ENCODE peak calls at places on chromosomes 16 and 17, in seven cellular contexts. C, S, I, W, D, G and Y are unnamed samples.

GRCh38 chr16:68370221-68370920 is 59.6 kb downstream of the PRMT7 start:
- DNase-seq in C (no peak), S (no peak), I (no peak), W (no peak), D (no peak), G (no peak), Y (peak; percentile 45)

GRCh38 chr16:22031483-22032083 is 23.7 kb downstream of the MOSMO start:
- DNase-seq in C (no peak), S (no peak), I (no peak), W (no peak), D (no peak), G (no peak), Y (no peak)

GRCh38 chr16:88631384-88631783 is 7.0 kb upstream of the IL17C start:
- DNase-seq in C (no peak), S (no peak), I (no peak), W (no peak), D (no peak), G (no peak), Y (no peak)

GRCh38 chr17:30309591-30309990 is 17.8 kb upstream of the BLMH start:
- DNase-seq in C (no peak), S (no peak), I (no peak), W (no peak), D (no peak), G (no peak), Y (no peak)

GRCh38 chr17:55245986-55246385 is 18.8 kb upstream of the HLF start:
- DNase-seq in C (no peak), S (no peak), I (no peak), W (no peak), D (no peak), G (no peak), Y (no peak)

GRCh38 chr17:51029568-51030463 is 90.9 kb downstream of the SPAG9 start:
- DNase-seq in C (no peak), S (no peak), I (peak; percentile 73), W (peak; percentile 32), D (peak; percentile 17), G (no peak), Y (no peak)

GRCh38 chr16:65845466-65846209 is 520.9 kb upstream of the CDH5 start:
- DNase-seq in C (no peak), S (no peak), I (no peak), W (no peak), D (peak; percentile 7), G (peak; percentile 36), Y (no peak)

GRCh38 chr16:3188925-3189825 is 1.2 kb downstream of the OR1F1 start:
- DNase-seq in C (peak; percentile 65), S (no peak), I (peak; percentile 60), W (peak; percentile 71), D (peak; percentile 89), G (peak; percentile 93), Y (peak; percentile 62)

GRCh38 chr17:56034120-56034757 is 119.0 kb upstream of the ANKFN1 start:
- DNase-seq in C (no peak), S (no peak), I (peak; percentile 4), W (no peak), D (no peak), G (no peak), Y (no peak)

GRCh38 chr16:3035972-3036725 is 595 bp downstream of the BICDL2 start:
- DNase-seq in C (no peak), S (no peak), I (no peak), W (no peak), D (no peak), G (no peak), Y (no peak)

GRCh38 chr17:76917829-76918228 is 49.6 kb downstream of the MGAT5B start:
- DNase-seq in C (no peak), S (no peak), I (no peak), W (no peak), D (no peak), G (no peak), Y (no peak)

GRCh38 chr17:30279156-30279555 is 12.6 kb downstream of the BLMH start:
- DNase-seq in C (no peak), S (no peak), I (no peak), W (no peak), D (no peak), G (no peak), Y (peak; percentile 23)

GRCh38 chr16:13767215-13767614 is 152.7 kb upstream of the ERCC4 start:
- DNase-seq in C (no peak), S (no peak), I (no peak), W (no peak), D (peak; percentile 11), G (peak; percentile 3), Y (no peak)

GRCh38 chr17:27741971-27742370 is 58.4 kb downstream of the NOS2 start:
- DNase-seq in C (no peak), S (no peak), I (no peak), W (no peak), D (no peak), G (no peak), Y (no peak)

GRCh38 chr16:19005561-19006445 is 22.1 kb downstream of the TMC7 start:
- DNase-seq in C (no peak), S (no peak), I (peak; percentile 6), W (no peak), D (peak; percentile 6), G (peak; percentile 53), Y (no peak)

GRCh38 chr17:2723997-2724782 is 12.6 kb upstream of the CLUH start:
- DNase-seq in C (peak; percentile 51), S (no peak), I (no peak), W (peak; percentile 69), D (peak; percentile 39), G (peak; percentile 77), Y (no peak)

GRCh38 chr16:23668873-23669272 is 9.8 kb upstream of the PLK1 start:
- DNase-seq in C (no peak), S (no peak), I (no peak), W (no peak), D (no peak), G (no peak), Y (no peak)

GRCh38 chr16:14202697-14203096 is 131.6 kb downstream of the MRTFB start:
- DNase-seq in C (no peak), S (no peak), I (peak; percentile 19), W (peak; percentile 11), D (no peak), G (no peak), Y (peak; percentile 17)

GRCh38 chr17:76002100-76002499 is 1.4 kb downstream of the CDK3 start:
- DNase-seq in C (no peak), S (no peak), I (no peak), W (no peak), D (no peak), G (no peak), Y (no peak)

GRCh38 chr16:76577003-76577402 is 299.8 kb downstream of the CNTNAP4 start:
- DNase-seq in C (no peak), S (no peak), I (no peak), W (peak; percentile 49), D (no peak), G (no peak), Y (no peak)

GRCh38 chr17:6574689-6575595 is 18.6 kb upstream of the PITPNM3 start:
- DNase-seq in C (no peak), S (no peak), I (peak; percentile 35), W (peak; percentile 74), D (no peak), G (no peak), Y (no peak)

GRCh38 chr16:15777533-15778203 is 79.2 kb downstream of the MYH11 start:
- DNase-seq in C (no peak), S (no peak), I (peak; percentile 64), W (peak; percentile 34), D (peak; percentile 29), G (peak; percentile 81), Y (peak; percentile 77)

GRCh38 chr16:6732166-6732565 is 600.5 kb upstream of the RBFOX1 start:
- DNase-seq in C (no peak), S (no peak), I (no peak), W (no peak), D (no peak), G (peak; percentile 28), Y (no peak)

GRCh38 chr17:51820252-51820651 is 338.3 kb downstream of the CA10 start:
- DNase-seq in C (no peak), S (no peak), I (no peak), W (no peak), D (no peak), G (no peak), Y (no peak)

GRCh38 chr16:27724491-27724878 is 174.5 kb downstream of the KATNIP start:
- DNase-seq in C (no peak), S (no peak), I (no peak), W (no peak), D (no peak), G (no peak), Y (no peak)

GRCh38 chr16:23288726-23289512 is 13.2 kb upstream of the SCNN1B start:
- DNase-seq in C (no peak), S (no peak), I (no peak), W (no peak), D (no peak), G (no peak), Y (no peak)

GRCh38 chr17:60388742-60389141 is 3.2 kb downstream of the USP32 start:
- DNase-seq in C (no peak), S (no peak), I (no peak), W (no peak), D (no peak), G (no peak), Y (no peak)

GRCh38 chr17:60277258-60277657 is 114.7 kb downstream of the USP32 start:
- DNase-seq in C (no peak), S (no peak), I (no peak), W (no peak), D (no peak), G (no peak), Y (no peak)

GRCh38 chr17:20997711-20998570 is 44.9 kb downstream of the USP22 start:
- DNase-seq in C (no peak), S (no peak), I (no peak), W (no peak), D (no peak), G (peak; percentile 35), Y (no peak)

GRCh38 chr17:43006639-43007551 is at the start of gene IFI35:
- DNase-seq in C (peak; percentile 68), S (peak; percentile 80), I (peak; percentile 85), W (peak; percentile 85), D (peak; percentile 70), G (peak; percentile 84), Y (no peak)

GRCh38 chr17:48961516-48962233 is 6.7 kb downstream of the GIP start:
- DNase-seq in C (no peak), S (no peak), I (peak; percentile 38), W (peak; percentile 2), D (no peak), G (peak; percentile 92), Y (no peak)

GRCh38 chr16:25228372-25228771 is 11.6 kb downstream of the AQP8 start:
- DNase-seq in C (no peak), S (no peak), I (no peak), W (no peak), D (no peak), G (peak; percentile 22), Y (no peak)

GRCh38 chr16:9428355-9429005 is 337.0 kb downstream of the HAPSTR1 start:
- DNase-seq in C (no peak), S (no peak), I (no peak), W (no peak), D (no peak), G (no peak), Y (no peak)

GRCh38 chr16:4893103-4893862 is 43.7 kb downstream of the PPL start:
- DNase-seq in C (no peak), S (no peak), I (no peak), W (no peak), D (no peak), G (no peak), Y (no peak)

GRCh38 chr17:37821025-37821713 is 76.3 kb upstream of the HNF1B start:
- DNase-seq in C (no peak), S (no peak), I (no peak), W (no peak), D (no peak), G (no peak), Y (no peak)

GRCh38 chr17:47674503-47674902 is 19.5 kb upstream of the TBKBP1 start:
- DNase-seq in C (no peak), S (no peak), I (no peak), W (no peak), D (no peak), G (no peak), Y (no peak)

GRCh38 chr17:31252741-31253140 is 44.3 kb downstream of the OMG start:
- DNase-seq in C (no peak), S (no peak), I (no peak), W (no peak), D (no peak), G (no peak), Y (no peak)